ENCODE peak calls at places on chromosomes 16 and 17, in nine cellular contexts. A is cardiac muscle cell; F is prostate gland; O is effector memory CD4-positive, alpha-beta T cell; I is GM23338; S is Peyer's patch; P is H9; W is IMR-90; Q is PC-3. Y is an unnamed sample.

GRCh38 chr16:69865701-69866100 is 85.4 kb upstream of the CLEC18A start:
- DNase-seq in W (peak; percentile 90), Q (no peak), S (no peak), A (peak; percentile 65), O (no peak), F (no peak), I (peak; percentile 37), P (no peak), Y (no peak)

GRCh38 chr17:10196936-10197335 is 1.5 kb downstream of the GAS7 start:
- DNase-seq in A (no peak), I (no peak), Q (no peak), F (no peak), W (no peak), O (no peak), S (no peak), P (no peak), Y (no peak)

GRCh38 chr16:4461250-4462085 is 13.0 kb downstream of the NMRAL1 start:
- DNase-seq in O (no peak), A (peak; percentile 3), I (peak; percentile 60), P (peak; percentile 69), Q (no peak), S (no peak), W (no peak), F (no peak), Y (no peak)

GRCh38 chr16:72480926-72481325 is 309.0 kb upstream of the PMFBP1 start:
- DNase-seq in S (no peak), F (no peak), A (no peak), Q (no peak), W (no peak), O (no peak), P (no peak), I (no peak), Y (no peak)

GRCh38 chr16:69532761-69533459 is 32.9 kb upstream of the NFAT5 start:
- DNase-seq in A (no peak), S (no peak), W (no peak), P (no peak), F (no peak), I (peak; percentile 27), O (no peak), Q (no peak), Y (no peak)

GRCh38 chr16:75044800-75045361 is 46.1 kb downstream of the ZNRF1 start:
- DNase-seq in I (no peak), S (no peak), A (no peak), O (no peak), W (no peak), Q (no peak), F (peak; percentile 14), P (no peak), Y (no peak)

GRCh38 chr17:59154335-59154720 is 658 bp downstream of the SKA2 start:
- DNase-seq in A (peak; percentile 70), S (peak; percentile 64), O (no peak), I (peak; percentile 68), F (peak; percentile 39), Q (peak; percentile 56), W (peak; percentile 39), P (no peak), Y (peak; percentile 55)

GRCh38 chr16:10729649-10730048 is 14.0 kb upstream of the NUBP1 start:
- DNase-seq in F (peak; percentile 62), A (no peak), O (no peak), I (peak; percentile 35), P (no peak), S (no peak), W (peak; percentile 38), Q (peak; percentile 89), Y (no peak)

GRCh38 chr17:75105269-75106080 is 4.3 kb upstream of the ARMC7 start:
- DNase-seq in F (peak; percentile 70), W (peak; percentile 40), S (peak; percentile 80), O (no peak), Q (peak; percentile 87), A (peak; percentile 60), I (peak; percentile 85), P (peak; percentile 87), Y (peak; percentile 57)

GRCh38 chr17:64223931-64224657 is 39.0 kb downstream of the TEX2 start:
- DNase-seq in O (no peak), Q (no peak), A (no peak), S (no peak), P (no peak), F (no peak), W (no peak), I (no peak), Y (no peak)

GRCh38 chr16:13332713-13333255 is 431.4 kb downstream of the SHISA9 start:
- DNase-seq in Q (no peak), I (peak; percentile 54), F (no peak), O (no peak), A (no peak), W (no peak), P (peak; percentile 73), S (no peak), Y (no peak)

GRCh38 chr17:38881600-38882191 is 11.8 kb downstream of the LASP1 start:
- DNase-seq in W (peak; percentile 48), Q (no peak), F (no peak), P (peak; percentile 34), S (no peak), A (peak; percentile 72), I (no peak), O (no peak), Y (no peak)
- H3K4me1 ChIP-seq in W (peaks cover 66% of the 10 kb centered on the region), Q (peaks cover 30% of the 10 kb centered on the region), F (peaks cover 10% of the 10 kb centered on the region), P (peaks cover 16% of the 10 kb centered on the region), S (peaks cover 100% of the 10 kb centered on the region), A (peaks cover 47% of the 10 kb centered on the region), I (peaks cover 97% of the 10 kb centered on the region), O (peaks cover 87% of the 10 kb centered on the region), Y (peaks cover 52% of the 10 kb centered on the region)

GRCh38 chr16:11793840-11794239 is 3.2 kb downstream of the ZC3H7A start:
- DNase-seq in F (no peak), P (no peak), I (no peak), S (peak; percentile 67), Q (no peak), A (no peak), W (no peak), O (no peak), Y (no peak)
- H3K4me1 ChIP-seq in F (peaks cover 30% of the 10 kb centered on the region), P (no peaks in the 10 kb centered on the region), I (peaks cover 16% of the 10 kb centered on the region), S (peaks cover 65% of the 10 kb centered on the region), Q (peaks cover 11% of the 10 kb centered on the region), A (peaks cover 58% of the 10 kb centered on the region), W (peaks cover 21% of the 10 kb centered on the region), O (peaks cover 30% of the 10 kb centered on the region), Y (no peaks in the 10 kb centered on the region)

DNA sequence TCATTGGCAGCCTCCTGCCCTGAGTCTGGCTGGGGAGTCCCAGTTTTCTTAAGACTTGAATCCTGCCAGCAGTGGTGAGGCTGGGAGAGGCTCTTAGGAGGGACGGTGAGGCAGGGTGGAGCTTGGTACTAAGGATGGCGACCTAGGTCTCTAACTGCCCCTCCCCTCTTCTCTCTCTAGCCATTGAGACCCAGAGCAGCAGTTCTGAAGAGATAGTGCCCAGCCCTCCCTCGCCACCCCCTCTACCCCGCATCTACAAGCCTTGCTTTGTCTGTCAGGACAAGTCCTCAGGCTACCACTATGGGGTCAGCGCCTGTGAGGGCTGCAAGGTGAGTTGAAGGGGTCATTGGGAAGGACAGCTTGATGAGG is 16.4 kb downstream of the GJD3 start:
- DNase-seq in W (no peak), A (no peak), F (no peak), I (peak; percentile 73), Q (no peak), O (no peak), P (peak; percentile 59), S (no peak), Y (no peak)
- H3K4me1 ChIP-seq in W (peaks cover 59% of the 10 kb centered on the region), A (peaks cover 66% of the 10 kb centered on the region), F (peaks cover 43% of the 10 kb centered on the region), I (peaks cover 74% of the 10 kb centered on the region), Q (no peaks in the 10 kb centered on the region), O (peaks cover 52% of the 10 kb centered on the region), P (peaks cover 22% of the 10 kb centered on the region), S (peaks cover 88% of the 10 kb centered on the region), Y (peaks cover 13% of the 10 kb centered on the region)

DNA sequence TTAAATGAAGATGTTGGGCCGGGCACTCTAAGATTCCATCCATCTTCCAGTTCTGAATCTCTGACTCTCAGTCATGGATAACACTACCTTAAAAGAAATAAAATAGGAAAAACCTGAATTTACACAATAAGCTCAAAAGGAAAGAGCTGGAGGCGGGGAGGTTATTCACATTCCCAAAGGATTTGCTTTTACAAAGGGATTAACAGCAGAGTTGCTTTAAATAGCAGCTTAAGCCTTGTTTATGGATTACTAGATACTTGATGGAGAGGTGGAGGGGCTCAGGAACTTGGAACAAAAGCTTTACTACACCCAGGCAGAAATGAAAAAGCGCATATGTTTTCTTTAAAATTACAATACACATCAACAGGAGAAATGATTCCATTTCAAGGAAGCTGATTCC is 84.5 kb downstream of the XYLT1 start:
- DNase-seq in F (no peak), A (no peak), Q (no peak), P (no peak), O (no peak), I (no peak), W (no peak), S (no peak), Y (no peak)
- H3K4me1 ChIP-seq in F (peaks cover 8% of the 10 kb centered on the region), A (peaks cover 80% of the 10 kb centered on the region), Q (no peaks in the 10 kb centered on the region), P (peaks cover 41% of the 10 kb centered on the region), O (peaks cover 12% of the 10 kb centered on the region), I (peaks cover 87% of the 10 kb centered on the region), W (no peaks in the 10 kb centered on the region), S (peaks cover 13% of the 10 kb centered on the region), Y (no peaks in the 10 kb centered on the region)

DNA sequence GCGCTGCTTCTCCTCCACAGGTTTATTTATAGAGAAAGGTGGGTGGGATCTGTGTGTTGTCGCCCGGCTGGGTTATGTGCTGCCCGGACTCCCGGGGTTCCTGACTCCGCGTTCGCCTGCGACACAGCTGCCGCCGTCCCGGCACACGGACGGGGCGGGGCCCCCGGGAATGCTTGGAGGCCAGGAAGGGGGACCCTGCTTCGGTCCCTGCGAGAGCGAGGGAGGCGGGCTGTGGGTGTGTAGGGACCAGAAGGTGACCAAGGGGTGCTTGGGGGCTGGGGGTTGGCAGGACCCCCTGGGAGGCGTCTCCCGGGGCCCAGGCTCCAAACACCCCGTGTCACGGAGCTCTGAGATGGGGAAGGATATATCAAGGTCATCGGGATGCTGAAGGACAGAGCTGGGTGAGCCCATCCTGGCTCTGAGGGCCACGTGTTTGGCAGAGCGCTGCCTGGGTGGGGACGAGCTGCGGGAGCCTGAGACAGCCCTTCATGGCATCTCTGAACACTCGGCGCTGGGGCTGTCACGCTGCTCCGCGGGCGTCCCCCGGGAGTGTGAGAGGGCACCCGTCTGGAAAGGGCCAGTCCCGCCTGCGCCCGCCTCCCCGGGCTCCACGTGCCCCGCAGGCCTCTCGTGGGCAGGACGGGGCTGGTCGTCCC is 4.2 kb downstream of the CACNA1H start:
- DNase-seq in A (no peak), F (no peak), I (no peak), P (no peak), Q (no peak), O (no peak), W (no peak), S (no peak), Y (no peak)
- H3K4me1 ChIP-seq in A (peaks cover 20% of the 10 kb centered on the region), F (peaks cover 18% of the 10 kb centered on the region), I (peaks cover 7% of the 10 kb centered on the region), P (no peaks in the 10 kb centered on the region), Q (peaks cover 18% of the 10 kb centered on the region), O (peaks cover 5% of the 10 kb centered on the region), W (peaks cover 17% of the 10 kb centered on the region), S (peaks cover 30% of the 10 kb centered on the region), Y (no peaks in the 10 kb centered on the region)